ENCODE peak calls at places on chromosomes 6 and 20, in six cellular contexts. R is Ammon's horn; Q is HFF-Myc; J is CD8-positive, alpha-beta memory T cell; B is stimulated activated naive CD8-positive, alpha-beta T cell treated with anti-CD3 and anti-CD28 coated beads, Interleukin-15, Interleukin-2, amounts not matched to agents 100 U/mL and 50 U/mL, for 24 hours; X is heart right ventricle. C is an unnamed sample.

GRCh38 chr20:51767018-51767866 is 948 bp downstream of the ATP9A start:
- DNase-seq in J (peak), B (peak), R (peak), Q (no peak), X (peak), C (peak)

GRCh38 chr20:10554285-10554684 is 119.2 kb downstream of the SLX4IP start:
- DNase-seq in X (no peak), J (no peak), R (no peak), B (no peak), Q (no peak), C (no peak)

GRCh38 chr20:51195419-51195901 is 172.6 kb upstream of the KCNG1 start:
- DNase-seq in X (no peak), J (no peak), R (no peak), B (no peak), Q (no peak), C (no peak)

GRCh38 chr20:49397525-49397924 is 84.9 kb downstream of the KCNB1 start:
- DNase-seq in B (no peak), J (no peak), X (no peak), R (no peak), Q (no peak), C (no peak)

GRCh38 chr6:36755435-36756348 is 58.1 kb downstream of the RAB44 start:
- DNase-seq in R (no peak), J (peak), X (no peak), B (peak), Q (no peak), C (peak)

GRCh38 chr20:56801991-56802740 is 173.1 kb downstream of the TFAP2C start:
- DNase-seq in J (no peak), B (no peak), Q (no peak), X (no peak), R (no peak), C (no peak)

GRCh38 chr6:104700371-104701185 is 159.1 kb downstream of the HACE1 start:
- DNase-seq in X (no peak), R (no peak), Q (no peak), B (no peak), J (no peak), C (no peak)

GRCh38 chr6:27532820-27533538 is 60.1 kb upstream of the ZNF184 start:
- DNase-seq in B (no peak), J (no peak), Q (no peak), X (no peak), R (no peak), C (no peak)

GRCh38 chr20:33650753-33651561 is 11.2 kb upstream of the C20orf144 start:
- DNase-seq in B (no peak), J (no peak), R (no peak), X (no peak), Q (no peak), C (peak)

GRCh38 chr20:11734431-11734830 is 183.3 kb upstream of the BTBD3 start:
- DNase-seq in X (no peak), B (no peak), R (no peak), J (no peak), Q (no peak), C (no peak)

GRCh38 chr20:2872304-2873009 is 824 bp upstream of the PTPRA start:
- DNase-seq in B (peak), J (peak), X (peak), Q (no peak), R (peak), C (peak)

GRCh38 chr6:119066426-119067001 is 11.9 kb downstream of the FAM184A start:
- DNase-seq in Q (no peak), R (no peak), X (no peak), B (no peak), J (no peak), C (no peak)

GRCh38 chr20:35523298-35523888 is 6.1 kb downstream of the C20orf173 start:
- DNase-seq in R (no peak), J (no peak), X (no peak), Q (no peak), B (peak), C (no peak)

GRCh38 chr6:46964716-46965519 is 43.2 kb upstream of the ADGRF5 start:
- DNase-seq in R (no peak), Q (no peak), J (no peak), B (no peak), X (no peak), C (no peak)

GRCh38 chr6:125753218-125753936 is 3.9 kb downstream of the HEY2 start:
- DNase-seq in Q (no peak), X (no peak), B (no peak), R (no peak), J (no peak), C (no peak)

GRCh38 chr20:11569163-11569562 is 348.5 kb upstream of the BTBD3 start:
- DNase-seq in Q (no peak), J (no peak), R (no peak), X (no peak), B (no peak), C (no peak)

C was measured in left colon.